ENCODE peak calls at places on chromosomes 3 and 15, in ten cellular contexts. Z, C, O, H, U, B, S, Q, I and K are unnamed samples.

GRCh38 chr3:153348457-153349137 is 186.6 kb downstream of the RAP2B start:
- DNase-seq in I (no peak), C (no peak), B (no peak), Q (no peak), O (no peak), U (peak; percentile 9), S (no peak), Z (no peak), H (no peak), K (no peak)

GRCh38 chr3:142929109-142929508 is 34.4 kb downstream of the PAQR9 start:
- DNase-seq in B (peak; percentile 42), U (peak; percentile 66), I (peak; percentile 60), Z (no peak), O (no peak), H (peak; percentile 73), S (no peak), Q (no peak), C (peak; percentile 35), K (peak; percentile 2)

GRCh38 chr3:65636326-65636725 is 402.4 kb downstream of the MAGI1 start:
- DNase-seq in B (no peak), I (no peak), U (no peak), C (no peak), H (no peak), S (no peak), Q (no peak), Z (no peak), O (no peak), K (no peak)

GRCh38 chr3:128701342-128702212 is 24.4 kb upstream of the RAB7A start:
- DNase-seq in Z (no peak), C (peak; percentile 16), S (no peak), B (no peak), Q (no peak), U (no peak), O (no peak), I (no peak), H (no peak), K (no peak)

GRCh38 chr15:85402195-85402921 is 22.0 kb downstream of the AKAP13 start:
- DNase-seq in Q (no peak), I (no peak), O (no peak), B (no peak), Z (no peak), U (peak; percentile 72), S (no peak), C (peak; percentile 49), H (no peak), K (no peak)

GRCh38 chr15:79989682-79990081 is 18.7 kb upstream of the BCL2A1 start:
- DNase-seq in B (no peak), S (no peak), I (no peak), Q (peak; percentile 29), O (no peak), Z (no peak), U (peak; percentile 38), H (no peak), C (peak; percentile 21), K (no peak)

GRCh38 chr3:84318273-84318809 is 640.4 kb upstream of the CADM2 start:
- DNase-seq in C (no peak), H (no peak), Q (peak; percentile 12), Z (no peak), S (no peak), I (no peak), U (no peak), B (no peak), O (no peak), K (no peak)

GRCh38 chr3:28317438-28318022 is 31.0 kb upstream of the ZCWPW2 start:
- DNase-seq in H (peak; percentile 62), S (no peak), O (no peak), C (peak; percentile 51), B (peak; percentile 22), Z (no peak), U (peak; percentile 67), I (peak; percentile 31), Q (peak; percentile 62), K (no peak)

GRCh38 chr3:31275038-31275562 is 257.6 kb upstream of the STT3B start:
- DNase-seq in O (no peak), I (peak; percentile 38), Q (peak; percentile 22), H (no peak), B (no peak), C (peak; percentile 42), U (peak; percentile 90), S (peak; percentile 7), Z (peak; percentile 63), K (no peak)

GRCh38 chr15:48582472-48583235 is 62.9 kb downstream of the FBN1 start:
- DNase-seq in B (no peak), O (no peak), H (no peak), Q (no peak), Z (no peak), I (no peak), S (no peak), C (peak; percentile 98), U (peak; percentile 96), K (peak; percentile 84)

GRCh38 chr3:117910820-117911524 is 1123.7 kb downstream of the IGSF11 start:
- DNase-seq in I (peak; percentile 49), Q (no peak), S (no peak), O (no peak), B (no peak), U (no peak), Z (no peak), H (no peak), C (no peak), K (no peak)

GRCh38 chr3:8996216-8996615 is 32.9 kb upstream of the RAD18 start:
- DNase-seq in Q (no peak), U (no peak), Z (no peak), H (no peak), O (no peak), S (no peak), C (no peak), B (no peak), I (no peak), K (no peak)

GRCh38 chr3:8994226-8994625 is 31.0 kb upstream of the RAD18 start:
- DNase-seq in U (no peak), B (no peak), O (no peak), I (no peak), C (no peak), S (no peak), H (no peak), Q (no peak), Z (no peak), K (no peak)

GRCh38 chr3:9000041-9000440 is 36.8 kb upstream of the RAD18 start:
- DNase-seq in H (no peak), Q (no peak), Z (no peak), B (no peak), S (no peak), U (no peak), C (no peak), I (no peak), O (no peak), K (no peak)

GRCh38 chr3:8997151-8997550 is 33.9 kb upstream of the RAD18 start:
- DNase-seq in C (no peak), B (no peak), O (no peak), Z (no peak), U (no peak), Q (no peak), S (no peak), I (no peak), H (no peak), K (no peak)

DNA sequence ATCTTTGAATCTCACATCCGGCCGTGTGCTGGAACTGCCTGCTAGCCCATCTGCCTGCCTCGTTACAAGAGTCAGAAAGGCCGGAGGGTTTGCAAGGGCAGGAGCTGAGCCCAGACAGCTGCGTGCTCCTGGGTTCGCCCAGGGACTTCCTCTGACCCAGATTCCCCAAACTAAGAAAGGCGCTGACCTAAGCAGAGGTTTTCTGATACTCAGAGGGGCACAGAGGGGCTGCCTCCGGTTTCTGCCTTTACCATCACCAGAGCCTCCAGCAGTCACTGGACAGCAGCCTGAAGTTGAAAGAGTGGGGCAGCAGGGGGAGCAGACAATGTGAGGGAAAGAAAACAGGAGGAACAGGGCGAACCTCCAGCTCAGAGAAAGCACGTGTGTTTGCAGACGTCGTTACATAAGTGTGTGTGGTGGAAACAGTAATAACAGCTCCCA is 33.4 kb upstream of the RAD18 start:
- DNase-seq in O (peak; percentile 41), Q (peak; percentile 52), U (peak; percentile 43), H (no peak), C (peak; percentile 73), B (no peak), S (no peak), Z (peak; percentile 87), I (peak; percentile 29), K (peak; percentile 23)
- TF ChIP-seq CTCF in O (peak; percentile 8), Q (peak; percentile 38), U (peak; percentile 27), H (no peak), C (peak; percentile 56), B (no peak), S (peak; percentile 29), Z (peak; percentile 63), I (no peak), K (peak; percentile 49)

DNA sequence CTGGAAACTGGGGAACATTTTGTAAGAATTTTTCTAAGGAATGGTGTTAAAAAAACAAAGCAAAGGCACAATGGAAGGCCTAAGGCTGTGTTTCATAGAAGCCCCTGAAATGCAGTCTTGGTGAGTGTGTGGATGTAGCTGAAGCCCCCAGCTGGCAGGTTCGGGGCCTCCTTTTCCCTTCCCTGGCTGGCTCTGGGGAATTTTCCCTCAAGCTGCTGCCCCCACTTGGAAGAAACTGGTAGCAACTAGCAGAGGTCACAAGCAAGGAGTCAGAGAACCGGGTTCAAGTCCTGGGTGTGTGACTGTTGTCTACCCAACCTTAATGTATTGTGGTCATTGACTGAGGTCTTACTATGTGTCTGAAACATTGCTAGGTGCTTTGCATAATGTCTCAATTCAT is 85.3 kb upstream of the MYZAP start:
- DNase-seq in B (no peak), I (no peak), Q (peak; percentile 44), S (no peak), C (no peak), H (no peak), Z (no peak), U (peak; percentile 12), O (no peak), K (no peak)
- TF ChIP-seq CTCF in B (no peak), I (no peak), Q (peak; percentile 25), S (peak; percentile 49), C (peak; percentile 9), H (no peak), Z (no peak), U (peak; percentile 16), O (no peak), K (peak; percentile 1)

GRCh38 chr15:25655168-25655956 is 207.8 kb downstream of the ATP10A start:
- DNase-seq in Z (no peak), I (no peak), C (no peak), B (no peak), S (no peak), H (no peak), U (no peak), Q (no peak), O (no peak), K (no peak)

GRCh38 chr15:25658560-25658959 is 204.6 kb downstream of the ATP10A start:
- DNase-seq in S (no peak), Q (no peak), I (no peak), U (no peak), C (no peak), O (no peak), B (no peak), H (no peak), Z (no peak), K (no peak)

GRCh38 chr15:25652697-25653096 is 210.4 kb downstream of the ATP10A start:
- DNase-seq in B (no peak), S (no peak), O (no peak), H (no peak), C (no peak), U (no peak), I (no peak), Z (no peak), Q (no peak), K (no peak)
- TF ChIP-seq CTCF in B (no peak), S (no peak), O (no peak), H (no peak), C (no peak), U (no peak), I (no peak), Z (no peak), Q (no peak), K (no peak)

GRCh38 chr15:68256675-68257450 is 20.7 kb upstream of the FEM1B start:
- DNase-seq in Q (peak; percentile 94), O (peak; percentile 90), U (peak; percentile 98), C (peak; percentile 87), H (peak; percentile 78), B (no peak), Z (peak; percentile 94), S (no peak), I (peak; percentile 96), K (peak; percentile 84)
- TF ChIP-seq CTCF in Q (peak; percentile 18), O (no peak), U (no peak), C (no peak), H (no peak), B (no peak), Z (no peak), S (no peak), I (no peak), K (no peak)